ENCODE peak calls at places on chromosomes 12 and 14, in six cellular contexts. D is heart left ventricle, P is A549, C is ovary, L is HCT116, J is stomach. V is an unnamed sample.

GRCh38 chr12:71007025-71007424 is 86.5 kb upstream of the PTPRR start:
- DNase-seq in P (no peak), L (no peak), C (no peak), J (no peak), D (no peak), V (no peak)

GRCh38 chr14:100440758-100441203 is 117.6 kb downstream of the SLC25A47 start:
- DNase-seq in P (no peak), D (no peak), J (no peak), L (no peak), C (no peak), V (peak)

GRCh38 chr12:104171785-104172563 is 34.0 kb upstream of the NFYB start:
- DNase-seq in L (no peak), J (no peak), P (no peak), C (no peak), D (no peak), V (no peak)

GRCh38 chr12:52011602-52012214 is 5.0 kb downstream of the TAMALIN start:
- DNase-seq in J (no peak), L (no peak), D (no peak), C (no peak), P (no peak), V (no peak)

GRCh38 chr12:8065991-8066594 is at the start of gene C3AR1:
- DNase-seq in J (no peak), L (no peak), C (no peak), D (no peak), P (no peak), V (no peak)

GRCh38 chr12:131318045-131318685 is 364.5 kb downstream of the ADGRD1 start:
- DNase-seq in L (no peak), D (no peak), J (no peak), P (no peak), C (no peak), V (no peak)

GRCh38 chr12:105457026-105457425 is 126.5 kb downstream of the C12orf75 start:
- DNase-seq in C (no peak), J (no peak), L (no peak), P (no peak), D (no peak), V (no peak)

GRCh38 chr12:91178139-91178561 is 4.5 kb downstream of the DCN start:
- DNase-seq in P (peak), D (no peak), L (no peak), J (no peak), C (peak), V (no peak)

GRCh38 chr14:65040666-65041433 is 54.2 kb downstream of the FNTB start:
- DNase-seq in D (no peak), P (no peak), J (peak), L (no peak), C (no peak), V (no peak)

GRCh38 chr14:99605299-99605961 is 1.4 kb upstream of the CCDC85C start:
- DNase-seq in J (peak), P (peak), L (peak), D (peak), C (peak), V (peak)

GRCh38 chr12:5882511-5883185 is 62.4 kb downstream of the ANO2 start:
- DNase-seq in P (no peak), J (no peak), L (no peak), C (no peak), D (no peak), V (no peak)
- H3K4me3 ChIP-seq in P (no peak), J (no peak), L (no peak), C (no peak), D (no peak), V (no peak)

GRCh38 chr12:12266873-12267634 is at the start of gene LRP6:
- DNase-seq in D (peak), L (peak), P (peak), J (peak), C (peak), V (peak)
- TF ChIP-seq POLR2A in D (peak), L (peak), P (peak), J (no peak), C (peak), V (peak)

GRCh38 chr14:91752956-91753355 is 21.1 kb upstream of the CATSPERB start:
- DNase-seq in P (no peak), C (no peak), D (no peak), L (no peak), J (no peak), V (no peak)

GRCh38 chr14:91754819-91755218 is 22.9 kb upstream of the CATSPERB start:
- DNase-seq in J (peak), P (peak), D (no peak), L (no peak), C (no peak), V (no peak)

GRCh38 chr14:91754185-91754584 is 22.3 kb upstream of the CATSPERB start:
- DNase-seq in J (no peak), P (no peak), D (peak), L (no peak), C (no peak), V (no peak)

GRCh38 chr14:91751719-91752118 is 19.8 kb upstream of the CATSPERB start:
- DNase-seq in J (no peak), L (no peak), D (no peak), P (no peak), C (no peak), V (no peak)

DNA sequence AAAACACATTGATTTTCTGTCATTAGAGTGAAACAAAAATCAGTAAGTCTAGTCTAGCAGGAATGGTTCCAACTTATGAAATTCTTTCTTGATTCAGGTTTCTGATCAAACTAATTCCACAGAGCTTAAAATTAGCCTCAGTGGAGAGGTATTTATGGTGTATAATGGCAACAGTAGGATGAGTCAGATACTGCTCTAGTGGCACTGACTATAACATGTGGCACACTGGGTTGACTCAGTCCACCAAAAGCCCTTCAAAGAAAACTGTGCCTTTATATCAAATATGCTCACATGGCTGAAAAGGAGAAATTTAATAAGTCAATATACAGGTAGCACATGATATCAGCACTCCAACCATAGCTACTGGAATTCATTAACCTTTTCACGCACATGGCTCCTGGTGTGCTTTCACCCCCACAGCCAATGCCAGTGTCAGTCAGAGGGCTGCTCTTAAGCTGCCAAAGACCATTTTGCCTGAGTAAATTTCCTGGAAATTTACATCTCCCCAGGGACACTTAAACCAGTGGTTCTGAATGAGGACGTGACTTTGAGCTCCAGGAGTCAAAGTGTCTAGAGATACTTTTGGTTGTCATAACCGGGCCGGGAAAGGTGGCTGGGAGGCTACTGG is 21.7 kb upstream of the CATSPERB start:
- DNase-seq in L (no peak), P (no peak), J (no peak), D (no peak), C (no peak), V (no peak)
- TF ChIP-seq CTCF in L (no peak), P (no peak), J (no peak), D (no peak), C (no peak), V (no peak)

GRCh38 chr14:35809597-35809996 is 502 bp upstream of the RALGAPA1 start:
- DNase-seq in J (no peak), C (no peak), L (no peak), D (no peak), P (no peak), V (no peak)
- H3K4me3 ChIP-seq in J (peak), C (peak), L (no peak), D (no peak), P (peak), V (no peak)

DNA sequence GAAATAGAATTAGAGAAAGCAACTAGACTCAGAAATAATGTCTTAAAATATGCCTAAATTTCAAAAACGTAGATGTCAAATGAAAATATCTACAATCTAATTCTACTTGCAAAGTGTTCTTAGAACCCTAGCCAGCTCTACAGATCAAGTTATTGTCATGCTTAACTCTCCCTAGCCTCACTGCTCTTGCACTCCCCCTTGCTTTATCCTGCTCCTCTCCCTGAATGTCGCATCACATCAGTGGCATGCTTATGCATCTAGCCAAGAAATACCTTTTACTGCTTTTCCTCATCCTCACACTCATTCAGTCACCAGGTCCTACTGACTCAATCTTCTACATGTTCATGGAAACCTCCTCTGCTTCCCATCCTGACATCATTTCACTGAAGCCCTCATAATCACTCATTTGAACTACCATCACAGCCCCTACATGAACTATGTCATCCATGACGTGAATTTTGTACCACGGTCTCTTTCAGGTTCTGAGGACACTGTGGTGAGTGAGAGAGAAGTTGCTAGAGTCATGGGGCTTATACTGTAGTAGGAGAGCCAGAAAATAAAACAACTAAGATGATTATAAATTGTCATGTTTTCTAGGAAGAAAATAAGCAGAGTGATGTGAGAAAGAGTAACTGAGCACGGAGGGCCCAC is 22.6 kb upstream of the CRACR2A start:
- DNase-seq in J (no peak), C (no peak), D (no peak), L (no peak), P (no peak), V (no peak)
- TF ChIP-seq POLR2A in J (no peak), C (no peak), D (no peak), L (no peak), P (no peak), V (no peak)